ENCODE peak calls at places on chromosomes 1 and 21, in nine cellular contexts. One of them, this sample, is unnamed.
A peak's percentile ranks its signal among the peaks of the same experiment; 100 is the strongest.

GRCh38 chr1:27119270-27119618 is 35.7 kb downstream of the SLC9A1 start:
- DNase-seq in EL: no peak
- DNase-seq in fibroblast of the aortic adventitia: peak; percentile 84
- DNase-seq in GM23248: peak; percentile 81
- DNase-seq in activated B cell treated with CpG ODN at 0.5 μM for 24 hours: no peak
- DNase-seq in chondrocyte: no peak
- DNase-seq in foreskin keratinocyte: no peak
- DNase-seq in HT-29: no peak
- DNase-seq in pancreas: no peak
- DNase-seq in this sample: no peak

GRCh38 chr1:60848583-60849188 is 233.7 kb upstream of the NFIA start:
- DNase-seq in fibroblast of the aortic adventitia: peak; percentile 82
- DNase-seq in activated B cell treated with CpG ODN at 0.5 μM for 24 hours: no peak
- DNase-seq in GM23248: peak; percentile 57
- DNase-seq in chondrocyte: no peak
- DNase-seq in pancreas: no peak
- DNase-seq in EL: peak; percentile 37
- DNase-seq in HT-29: peak; percentile 34
- DNase-seq in foreskin keratinocyte: no peak
- DNase-seq in this sample: peak; percentile 55

GRCh38 chr1:108661030-108661609 is at the start of gene HENMT1:
- DNase-seq in fibroblast of the aortic adventitia: peak; percentile 66
- DNase-seq in GM23248: peak; percentile 88
- DNase-seq in activated B cell treated with CpG ODN at 0.5 μM for 24 hours: peak; percentile 75
- DNase-seq in EL: peak; percentile 68
- DNase-seq in HT-29: peak; percentile 53
- DNase-seq in pancreas: peak; percentile 53
- DNase-seq in foreskin keratinocyte: peak; percentile 36
- DNase-seq in chondrocyte: no peak
- DNase-seq in this sample: peak; percentile 67

GRCh38 chr1:160879056-160879455 is 5.9 kb downstream of the ITLN1 start:
- DNase-seq in HT-29: no peak
- DNase-seq in activated B cell treated with CpG ODN at 0.5 μM for 24 hours: no peak
- DNase-seq in chondrocyte: no peak
- DNase-seq in fibroblast of the aortic adventitia: no peak
- DNase-seq in EL: no peak
- DNase-seq in foreskin keratinocyte: no peak
- DNase-seq in pancreas: no peak
- DNase-seq in GM23248: no peak
- DNase-seq in this sample: no peak

GRCh38 chr21:45790427-45790826 is 146.9 kb downstream of the PCBP3 start:
- DNase-seq in HT-29: no peak
- DNase-seq in EL: no peak
- DNase-seq in pancreas: no peak
- DNase-seq in GM23248: no peak
- DNase-seq in activated B cell treated with CpG ODN at 0.5 μM for 24 hours: no peak
- DNase-seq in chondrocyte: no peak
- DNase-seq in fibroblast of the aortic adventitia: no peak
- DNase-seq in foreskin keratinocyte: no peak
- DNase-seq in this sample: no peak

GRCh38 chr1:28354121-28354520 is 15.4 kb upstream of the PHACTR4 start:
- DNase-seq in fibroblast of the aortic adventitia: peak; percentile 51
- DNase-seq in chondrocyte: peak; percentile 4
- DNase-seq in foreskin keratinocyte: peak; percentile 87
- DNase-seq in EL: peak; percentile 60
- DNase-seq in HT-29: no peak
- DNase-seq in GM23248: peak; percentile 84
- DNase-seq in activated B cell treated with CpG ODN at 0.5 μM for 24 hours: no peak
- DNase-seq in pancreas: no peak
- DNase-seq in this sample: no peak

GRCh38 chr1:162147760-162148159 is 78.3 kb downstream of the NOS1AP start:
- DNase-seq in HT-29: no peak
- DNase-seq in foreskin keratinocyte: no peak
- DNase-seq in EL: no peak
- DNase-seq in activated B cell treated with CpG ODN at 0.5 μM for 24 hours: no peak
- DNase-seq in GM23248: no peak
- DNase-seq in pancreas: no peak
- DNase-seq in chondrocyte: no peak
- DNase-seq in fibroblast of the aortic adventitia: no peak
- DNase-seq in this sample: peak; percentile 29

GRCh38 chr1:13828454-13829151 is 128.6 kb downstream of the PRDM2 start:
- DNase-seq in fibroblast of the aortic adventitia: no peak
- DNase-seq in EL: no peak
- DNase-seq in foreskin keratinocyte: no peak
- DNase-seq in GM23248: peak; percentile 24
- DNase-seq in HT-29: peak; percentile 61
- DNase-seq in activated B cell treated with CpG ODN at 0.5 μM for 24 hours: no peak
- DNase-seq in pancreas: no peak
- DNase-seq in chondrocyte: no peak
- DNase-seq in this sample: peak; percentile 43

GRCh38 chr1:163258181-163258580 is 55.5 kb upstream of the RGS5 start:
- DNase-seq in chondrocyte: no peak
- DNase-seq in HT-29: no peak
- DNase-seq in fibroblast of the aortic adventitia: peak; percentile 19
- DNase-seq in foreskin keratinocyte: no peak
- DNase-seq in activated B cell treated with CpG ODN at 0.5 μM for 24 hours: no peak
- DNase-seq in GM23248: no peak
- DNase-seq in pancreas: no peak
- DNase-seq in EL: no peak
- DNase-seq in this sample: no peak

This sample was measured in SW480.